ENCODE peak calls at places on chromosomes 11 and 22, in nine cellular contexts. T is NCI-H2029 treated with DMSO at 0.1 percent for 48 hours; Z is RPMI7951; M is activated CD8-positive, alpha-beta memory T cell treated with anti-CD3 and anti-CD28 coated beads for 24 hours; F is adrenal gland; V is trophoblast cell; E is neural crest cell; R is germinal center; J is hypothalamus. N is an unnamed sample.

GRCh38 chr22:30221121-30221992 is 25.2 kb downstream of the LIF start:
- DNase-seq in T (no peak), Z (no peak), M (peak), F (no peak), V (no peak), E (no peak), R (no peak), J (no peak), N (no peak)

GRCh38 chr11:57054782-57055181 is 66.1 kb downstream of the OR5AK2 start:
- DNase-seq in T (no peak), Z (no peak), M (no peak), F (no peak), V (no peak), E (no peak), R (no peak), J (no peak), N (no peak)

GRCh38 chr11:35787626-35788025 is 125.1 kb downstream of the TRIM44 start:
- DNase-seq in T (no peak), Z (peak), M (no peak), F (no peak), V (no peak), E (no peak), R (no peak), J (no peak), N (no peak)

GRCh38 chr22:39349967-39350802 is at the start of gene SYNGR1:
- DNase-seq in T (no peak), Z (no peak), M (peak), F (peak), V (no peak), E (peak), R (peak), J (no peak), N (no peak)

GRCh38 chr11:59802639-59803176 is 7.9 kb downstream of the MRPL16 start:
- DNase-seq in T (peak), Z (peak), M (no peak), F (peak), V (peak), E (peak), R (peak), J (no peak), N (no peak)

GRCh38 chr11:83006877-83007330 is 64.8 kb downstream of the RAB30 start:
- DNase-seq in T (peak), Z (peak), M (no peak), F (peak), V (no peak), E (no peak), R (no peak), J (no peak), N (no peak)

GRCh38 chr22:35923026-35923425 is 105.6 kb downstream of the RBFOX2 start:
- DNase-seq in T (no peak), Z (no peak), M (no peak), F (no peak), V (peak), E (no peak), R (no peak), J (no peak), N (no peak)

GRCh38 chr11:11659567-11660341 is 37.9 kb upstream of the GALNT18 start:
- DNase-seq in T (no peak), Z (no peak), M (no peak), F (no peak), V (no peak), E (no peak), R (peak), J (no peak), N (no peak)

GRCh38 chr11:81804858-81805257 is 928.8 kb downstream of the FAM181B start:
- DNase-seq in T (no peak), Z (no peak), M (no peak), F (no peak), V (no peak), E (no peak), R (no peak), J (no peak), N (no peak)

GRCh38 chr22:19716829-19717105 is 2.5 kb downstream of the SEPTIN5 start:
- DNase-seq in T (no peak), Z (no peak), M (no peak), F (no peak), V (no peak), E (no peak), R (no peak), J (no peak), N (no peak)

GRCh38 chr11:125926682-125927081 is 19.2 kb upstream of the VSIG10L2 start:
- DNase-seq in T (no peak), Z (no peak), M (no peak), F (no peak), V (no peak), E (no peak), R (no peak), J (no peak), N (no peak)

GRCh38 chr22:38012604-38013072 is 28.3 kb upstream of the SOX10 start:
- DNase-seq in T (no peak), Z (no peak), M (no peak), F (peak), V (no peak), E (no peak), R (no peak), J (no peak), N (no peak)

GRCh38 chr11:83192846-83193245 is 666 bp upstream of the ANKRD42 start:
- DNase-seq in T (no peak), Z (no peak), M (no peak), F (no peak), V (peak), E (no peak), R (no peak), J (no peak), N (no peak)

GRCh38 chr22:49372530-49373288 is 455.0 kb downstream of the BRD1 start:
- DNase-seq in T (no peak), Z (no peak), M (peak), F (no peak), V (no peak), E (no peak), R (no peak), J (no peak), N (no peak)